ENCODE peak calls at places on chromosomes 12 and 14, in seven cellular contexts. R is activated CD8-positive, alpha-beta T cell treated with anti-CD3 and anti-CD28 coated beads for 36 hours; S is body of pancreas; U is IMR-90; M is MCF 10A; P is AG09319; W is left lung. Y is an unnamed sample.
A peak's percentile ranks its signal among the peaks of the same experiment; 100 is the strongest.

GRCh38 chr14:78701246-78701645 is 531.1 kb downstream of the NRXN3 start:
- DNase-seq in P (no peak), U (peak; percentile 25), R (no peak), S (no peak), M (no peak), W (no peak), Y (no peak)

GRCh38 chr12:110666892-110667291 is 22.0 kb downstream of the HVCN1 start:
- DNase-seq in U (no peak), S (no peak), R (no peak), M (no peak), W (no peak), P (no peak), Y (no peak)

GRCh38 chr12:3017281-3017680 is 58.1 kb downstream of the TEAD4 start:
- DNase-seq in W (no peak), M (no peak), R (no peak), S (no peak), U (no peak), P (no peak), Y (no peak)

GRCh38 chr14:33532581-33532980 is 418.3 kb downstream of the EGLN3 start:
- DNase-seq in R (no peak), M (no peak), W (no peak), U (no peak), P (no peak), S (no peak), Y (no peak)

GRCh38 chr14:85528882-85529585 is 910 bp upstream of the FLRT2 start:
- DNase-seq in P (no peak), W (no peak), R (no peak), M (peak; percentile 64), U (peak; percentile 72), S (peak; percentile 30), Y (no peak)

GRCh38 chr12:3552726-3553045 is 61.7 kb downstream of the PRMT8 start:
- DNase-seq in M (no peak), S (no peak), W (no peak), P (no peak), U (no peak), R (no peak), Y (no peak)

GRCh38 chr12:91109148-91109564 is 2.1 kb downstream of the LUM start:
- DNase-seq in U (peak; percentile 80), M (peak; percentile 71), R (peak; percentile 76), S (peak; percentile 66), W (peak; percentile 61), P (no peak), Y (peak; percentile 19)

GRCh38 chr12:76804435-76804976 is 40.6 kb downstream of the ZDHHC17 start:
- DNase-seq in U (no peak), S (no peak), M (no peak), P (no peak), W (no peak), R (no peak), Y (no peak)

GRCh38 chr14:104983231-104983721 is 2.3 kb upstream of the CLBA1 start:
- DNase-seq in R (no peak), S (no peak), P (no peak), M (no peak), W (no peak), U (no peak), Y (no peak)

GRCh38 chr12:53048033-53048779 is 1.7 kb upstream of the TNS2 start:
- DNase-seq in R (no peak), S (peak; percentile 87), P (no peak), W (peak; percentile 72), U (no peak), M (peak; percentile 58), Y (no peak)

GRCh38 chr14:26233126-26233525 is 364.7 kb downstream of the NOVA1 start:
- DNase-seq in S (no peak), W (no peak), R (no peak), P (no peak), U (no peak), M (no peak), Y (no peak)

GRCh38 chr14:68682166-68683103 is 110.4 kb downstream of the ZFP36L1 start:
- DNase-seq in S (peak; percentile 78), P (peak; percentile 97), W (peak; percentile 72), U (peak; percentile 95), M (peak; percentile 94), R (peak; percentile 63), Y (peak; percentile 53)

GRCh38 chr12:21248679-21249078 is 86.0 kb downstream of the SLCO1A2 start:
- DNase-seq in W (no peak), M (peak; percentile 16), U (no peak), P (no peak), S (no peak), R (no peak), Y (no peak)

GRCh38 chr12:3587402-3588013 is 96.5 kb downstream of the PRMT8 start:
- DNase-seq in M (no peak), P (no peak), S (no peak), W (no peak), U (no peak), R (no peak), Y (no peak)

DNA sequence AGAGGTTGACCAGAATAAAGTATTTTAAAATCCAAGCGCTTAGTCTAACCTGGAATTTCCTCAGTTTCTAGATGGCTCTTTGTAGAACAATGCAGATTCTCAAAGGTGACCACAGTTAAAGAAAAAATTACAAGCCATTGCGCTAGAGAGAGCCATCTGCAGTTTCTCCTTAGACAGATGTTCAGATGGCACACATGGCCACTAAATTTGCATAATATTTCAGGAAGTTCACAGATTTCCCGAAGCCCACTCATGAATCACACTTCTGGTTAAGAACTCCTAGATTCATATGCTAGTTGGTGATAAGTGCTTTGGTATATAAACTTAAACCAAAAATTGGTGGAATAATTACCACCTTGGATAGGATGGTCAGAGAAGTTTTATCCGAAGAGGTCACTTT is 752 bp downstream of the AKAP3 start:
- DNase-seq in S (peak; percentile 10), U (no peak), W (no peak), P (no peak), R (no peak), M (no peak), Y (no peak)
- TF ChIP-seq CTCF in S (no peak), U (no peak), W (no peak), P (no peak), R (no peak), M (no peak), Y (no peak)

DNA sequence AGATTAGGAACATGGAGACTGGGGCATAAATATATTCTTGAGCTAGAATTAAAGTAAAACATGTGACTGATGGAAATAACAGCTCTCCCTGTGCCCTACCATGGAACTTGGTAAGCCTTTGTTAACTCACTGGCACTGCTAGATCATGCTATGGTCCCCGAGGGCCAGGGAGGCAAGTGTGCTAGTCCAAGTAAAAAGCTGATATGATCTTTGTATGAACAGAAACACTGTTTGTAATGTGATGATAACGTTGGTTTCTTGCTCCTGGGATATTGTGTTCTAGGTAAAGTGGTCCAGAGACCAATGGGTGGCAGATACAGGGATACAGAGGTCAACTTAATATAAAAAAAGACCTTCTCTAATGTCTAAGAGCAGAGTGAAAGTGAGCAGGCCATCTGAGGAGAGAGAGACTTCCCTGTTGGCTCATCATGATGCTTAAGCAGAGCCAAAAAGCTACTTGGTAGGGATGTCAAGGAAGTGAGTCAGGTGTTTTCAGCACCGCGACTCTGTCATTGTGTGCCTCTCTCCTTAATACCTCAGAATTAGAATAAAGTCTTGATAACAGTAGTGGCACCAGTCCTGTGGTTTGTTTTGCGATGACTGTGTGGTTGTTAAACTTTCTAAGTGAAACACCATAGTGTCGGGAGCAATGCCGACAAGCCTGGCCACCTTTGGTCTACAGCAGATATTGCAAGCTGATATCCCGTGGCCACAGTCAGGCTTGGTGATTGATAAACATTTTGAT is 27.7 kb downstream of the BICD1 start:
- DNase-seq in W (no peak), P (no peak), U (peak; percentile 83), S (no peak), R (peak; percentile 89), M (peak; percentile 36), Y (peak; percentile 51)
- TF ChIP-seq CTCF in W (no peak), P (no peak), U (no peak), S (no peak), R (peak; percentile 46), M (no peak), Y (no peak)

GRCh38 chr12:46263140-46264017 is 5.5 kb downstream of the SLC38A1 start:
- DNase-seq in S (no peak), R (no peak), P (no peak), W (no peak), M (no peak), U (no peak), Y (no peak)
- TF ChIP-seq CTCF in S (no peak), R (no peak), P (peak; percentile 19), W (no peak), M (peak; percentile 15), U (peak; percentile 29), Y (no peak)

DNA sequence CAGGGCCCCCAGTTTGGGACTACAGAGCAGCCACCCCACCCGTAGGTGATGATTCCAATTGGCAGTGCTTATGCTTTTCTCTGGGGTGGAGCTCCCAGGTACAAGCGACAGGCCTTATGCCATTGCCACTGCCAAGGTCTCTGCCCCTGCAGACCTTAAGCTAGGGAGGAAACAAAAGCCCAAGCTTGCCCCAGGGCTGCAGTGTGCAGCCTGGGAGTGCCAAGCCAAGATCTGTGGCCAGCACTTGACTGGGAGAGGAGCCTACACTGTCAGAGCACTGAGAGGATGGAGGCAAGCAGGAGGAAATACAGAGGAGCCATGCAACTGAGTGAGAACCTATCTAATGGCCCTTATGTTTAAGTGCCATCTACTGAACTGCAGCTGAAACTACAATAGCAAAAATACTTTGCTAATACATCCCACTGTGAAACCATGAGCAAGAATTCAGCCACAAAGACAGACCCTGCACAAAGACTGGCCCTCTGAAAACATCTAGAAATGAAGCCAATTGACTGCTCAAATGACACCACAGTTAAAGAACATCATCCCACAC is 17.7 kb upstream of the ASCL1 start:
- DNase-seq in U (no peak), M (no peak), P (no peak), W (no peak), S (no peak), R (no peak), Y (no peak)
- TF ChIP-seq CTCF in U (no peak), M (no peak), P (no peak), W (no peak), S (no peak), R (no peak), Y (no peak)

GRCh38 chr12:56317675-56318074 is 1.9 kb upstream of the CNPY2 start:
- DNase-seq in U (no peak), W (no peak), P (no peak), S (no peak), M (no peak), R (peak; percentile 39), Y (no peak)
- TF ChIP-seq CTCF in U (no peak), W (no peak), P (no peak), S (no peak), M (no peak), R (no peak), Y (no peak)

GRCh38 chr12:4653257-4653656 is 4.3 kb downstream of the NDUFA9 start:
- DNase-seq in S (no peak), R (no peak), U (no peak), P (no peak), M (no peak), W (no peak), Y (no peak)
- TF ChIP-seq CTCF in S (no peak), R (no peak), U (no peak), P (no peak), M (no peak), W (no peak), Y (no peak)

GRCh38 chr12:108647199-108647935 is 13.7 kb upstream of the SELPLG start:
- DNase-seq in M (no peak), U (no peak), S (no peak), R (no peak), W (no peak), P (no peak), Y (no peak)
- TF ChIP-seq CTCF in M (no peak), U (no peak), S (no peak), R (no peak), W (no peak), P (peak; percentile 17), Y (no peak)

GRCh38 chr14:59406454-59407245 is 58.5 kb downstream of the GPR135 start:
- DNase-seq in S (no peak), P (no peak), M (no peak), R (no peak), U (peak; percentile 59), W (no peak), Y (no peak)

GRCh38 chr14:59407246-59407615 is 57.9 kb downstream of the GPR135 start:
- DNase-seq in P (peak; percentile 68), S (peak; percentile 19), M (peak; percentile 68), U (peak; percentile 97), W (no peak), R (no peak), Y (no peak)
- TF ChIP-seq CTCF in P (no peak), S (no peak), M (no peak), U (no peak), W (no peak), R (no peak), Y (no peak)

Y was measured in GM10248.